ENCODE peak calls at places on chromosomes 6 and 20, in eight cellular contexts. V, U, K, Q, A, X, J and R are unnamed samples.

GRCh38 chr20:34998331-34998950 is 42.8 kb downstream of the MYH7B start:
- DNase-seq in V (no peak), J (no peak), X (no peak), Q (no peak), U (no peak), A (no peak), K (no peak), R (no peak)

GRCh38 chr20:860891-861290 is 27.4 kb downstream of the FAM110A start:
- DNase-seq in K (no peak), A (no peak), X (no peak), Q (no peak), V (no peak), U (no peak), J (no peak), R (no peak)

GRCh38 chr6:2240961-2241360 is 4.4 kb downstream of the GMDS start:
- DNase-seq in J (no peak), Q (no peak), V (no peak), A (no peak), X (no peak), K (no peak), U (no peak), R (no peak)

GRCh38 chr6:129835691-129836090 is 25.4 kb downstream of the TMEM244 start:
- DNase-seq in A (no peak), J (no peak), X (no peak), V (no peak), Q (no peak), U (no peak), K (peak), R (no peak)

GRCh38 chr6:134345780-134346179 is 27.9 kb upstream of the SGK1 start:
- DNase-seq in Q (peak), X (no peak), V (no peak), A (no peak), J (no peak), U (no peak), K (no peak), R (no peak)

GRCh38 chr20:7926767-7927166 is 13.5 kb downstream of the HAO1 start:
- DNase-seq in X (peak), V (no peak), K (peak), Q (no peak), A (no peak), U (no peak), J (no peak), R (no peak)

GRCh38 chr6:14228571-14228970 is 111.0 kb downstream of the CD83 start:
- DNase-seq in V (no peak), Q (no peak), U (no peak), J (no peak), A (no peak), X (peak), K (no peak), R (no peak)

GRCh38 chr6:26187981-26188635 is 100.9 kb downstream of the HFE start:
- DNase-seq in X (peak), K (no peak), V (peak), U (no peak), A (no peak), Q (peak), J (no peak), R (no peak)

GRCh38 chr6:54404791-54405190 is 96.5 kb downstream of the TINAG start:
- DNase-seq in V (no peak), U (no peak), A (no peak), Q (no peak), K (no peak), J (no peak), X (no peak), R (no peak)

GRCh38 chr6:31203345-31203979 is 33.0 kb upstream of the POU5F1 start:
- DNase-seq in V (peak), J (no peak), U (no peak), X (peak), Q (no peak), K (peak), A (no peak), R (no peak)

GRCh38 chr20:20503788-20504528 is 136.1 kb downstream of the INSM1 start:
- DNase-seq in A (no peak), V (no peak), Q (no peak), U (no peak), X (no peak), K (no peak), J (no peak), R (no peak)

GRCh38 chr6:32622545-32623401 is 14.4 kb upstream of the HLA-DQA1 start:
- DNase-seq in U (peak), V (peak), X (peak), A (no peak), J (no peak), K (no peak), Q (no peak), R (no peak)

GRCh38 chr20:56690531-56691175 is 61.5 kb downstream of the TFAP2C start:
- DNase-seq in U (no peak), J (no peak), K (no peak), A (no peak), X (peak), V (no peak), Q (no peak), R (no peak)

GRCh38 chr20:43963872-43964791 is 49.5 kb downstream of the TOX2 start:
- DNase-seq in U (no peak), A (no peak), X (no peak), Q (no peak), V (no peak), K (peak), J (no peak), R (no peak)

GRCh38 chr20:454951-455350 is 7.4 kb downstream of the TBC1D20 start:
- DNase-seq in X (no peak), Q (no peak), V (no peak), K (no peak), A (no peak), J (no peak), U (no peak), R (no peak)

GRCh38 chr6:118588626-118589025 is 40.5 kb downstream of the PLN start:
- DNase-seq in X (no peak), K (no peak), V (no peak), A (no peak), J (no peak), U (no peak), Q (no peak), R (no peak)

GRCh38 chr20:35303382-35303734 is 11.1 kb upstream of the FAM83C start:
- DNase-seq in K (no peak), Q (no peak), U (no peak), V (no peak), A (no peak), X (no peak), J (no peak), R (no peak)

GRCh38 chr6:116695398-116695797 is 14.4 kb downstream of the KPNA5 start:
- DNase-seq in A (no peak), Q (no peak), J (no peak), K (no peak), X (no peak), U (no peak), V (no peak), R (no peak)

GRCh38 chr6:149844480-149844879 is 19.7 kb downstream of the LRP11 start:
- DNase-seq in J (no peak), A (no peak), V (no peak), K (no peak), U (no peak), X (no peak), Q (no peak), R (no peak)

GRCh38 chr6:155219858-155220301 is 43.9 kb upstream of the CLDN20 start:
- DNase-seq in A (peak), K (no peak), U (no peak), Q (no peak), X (no peak), V (no peak), J (no peak), R (no peak)

GRCh38 chr6:99589290-99589672 is 17.4 kb upstream of the PRDM13 start:
- DNase-seq in V (no peak), X (no peak), Q (no peak), K (no peak), A (no peak), U (no peak), J (no peak), R (no peak)

GRCh38 chr6:82436740-82437139 is 73.1 kb downstream of the TPBG start:
- DNase-seq in V (no peak), A (no peak), K (no peak), Q (no peak), J (no peak), U (no peak), X (no peak), R (no peak)

GRCh38 chr20:50308513-50309279 is 118.1 kb downstream of the CEBPB start:
- DNase-seq in V (no peak), X (peak), Q (peak), K (peak), U (peak), J (peak), A (peak), R (no peak)

GRCh38 chr20:31951530-31952453 is at the start of gene PDRG1:
- DNase-seq in X (peak), J (peak), U (peak), A (peak), K (peak), Q (peak), V (peak), R (peak)

GRCh38 chr6:11181478-11182136 is 50.9 kb downstream of the NEDD9 start:
- DNase-seq in X (no peak), K (no peak), U (no peak), J (no peak), A (no peak), V (no peak), Q (no peak), R (no peak)

GRCh38 chr6:127518212-127518709 is 874 bp downstream of the MTCL3 start:
- DNase-seq in A (no peak), V (no peak), Q (no peak), X (no peak), U (no peak), K (no peak), J (no peak), R (no peak)

GRCh38 chr6:3723966-3724365 is 27.5 kb downstream of the PXDC1 start:
- DNase-seq in Q (no peak), X (no peak), J (no peak), A (no peak), K (peak), V (no peak), U (no peak), R (no peak)

GRCh38 chr20:1817577-1818211 is 77.5 kb upstream of the SIRPA start:
- DNase-seq in J (no peak), U (no peak), A (no peak), X (no peak), K (no peak), V (no peak), Q (no peak), R (no peak)

GRCh38 chr6:159157431-159157830 is 11.8 kb upstream of the FNDC1 start:
- DNase-seq in A (no peak), U (no peak), K (no peak), Q (no peak), J (no peak), X (no peak), V (no peak), R (no peak)

GRCh38 chr6:158633127-158633526 is 11.4 kb downstream of the DYNLT1 start:
- DNase-seq in Q (no peak), J (no peak), A (no peak), V (no peak), X (no peak), U (no peak), K (no peak), R (no peak)

GRCh38 chr20:51969191-51969590 is 166.9 kb upstream of the SALL4 start:
- DNase-seq in V (no peak), K (no peak), X (no peak), J (no peak), U (no peak), Q (no peak), A (no peak), R (no peak)

GRCh38 chr6:155224031-155224451 is 39.8 kb upstream of the CLDN20 start:
- DNase-seq in U (no peak), V (peak), X (no peak), A (no peak), K (peak), Q (no peak), J (no peak), R (no peak)

GRCh38 chr6:138162104-138162946 is 586 bp downstream of the ARFGEF3 start:
- DNase-seq in K (no peak), J (no peak), V (no peak), U (no peak), Q (no peak), X (no peak), A (no peak), R (no peak)

GRCh38 chr6:29558439-29559079 is 973 bp downstream of the UBD start:
- DNase-seq in J (no peak), A (no peak), V (no peak), Q (no peak), K (no peak), X (no peak), U (no peak), R (no peak)

GRCh38 chr20:54049156-54049555 is 21.2 kb downstream of the BCAS1 start:
- DNase-seq in U (no peak), V (no peak), Q (no peak), K (no peak), X (no peak), A (no peak), J (no peak), R (no peak)

GRCh38 chr6:112501705-112502104 is 154.6 kb downstream of the RFPL4B start:
- DNase-seq in K (peak), X (no peak), Q (peak), U (no peak), A (no peak), J (no peak), V (no peak), R (peak)

GRCh38 chr6:112502348-112503130 is 155.4 kb downstream of the RFPL4B start:
- DNase-seq in U (no peak), V (no peak), A (no peak), Q (no peak), K (no peak), X (no peak), J (no peak), R (no peak)

DNA sequence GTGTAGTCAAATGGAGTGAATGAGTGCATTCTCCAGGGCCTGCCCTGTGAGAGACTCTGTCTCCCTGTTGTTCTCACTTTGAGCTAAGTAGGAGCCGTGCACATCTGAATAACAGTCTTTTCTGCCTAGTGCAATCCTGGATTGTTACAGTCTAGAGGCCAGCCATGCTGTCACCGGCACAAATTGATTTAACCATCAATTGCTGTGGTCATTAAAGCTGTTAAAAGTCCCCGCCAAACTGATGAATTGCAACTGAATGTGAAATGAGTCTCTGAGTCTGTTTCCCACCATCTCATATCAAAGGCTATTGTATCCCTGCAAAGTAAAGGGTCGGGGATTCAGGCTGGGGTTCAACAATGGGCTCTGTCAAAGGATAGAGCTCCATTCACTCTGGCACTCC is 156.1 kb downstream of the RFPL4B start:
- DNase-seq in Q (no peak), U (no peak), J (no peak), K (no peak), A (no peak), V (no peak), X (no peak), R (no peak)
- H3K27ac ChIP-seq in Q (no peak), U (no peak), J (no peak), K (no peak), A (no peak), V (no peak), X (no peak), R (peak)

GRCh38 chr20:63552481-63553249 is 1.3 kb upstream of the FNDC11 start:
- DNase-seq in V (peak), J (no peak), X (peak), K (no peak), Q (no peak), A (no peak), U (no peak), R (no peak)
- H3K27ac ChIP-seq in V (peak), J (no peak), X (peak), K (no peak), Q (no peak), A (no peak), U (no peak), R (no peak)

GRCh38 chr6:142306736-142307135 is 4.9 kb downstream of the ADGRG6 start:
- DNase-seq in K (no peak), J (no peak), Q (no peak), X (no peak), U (no peak), V (no peak), A (no peak), R (no peak)
- H3K27ac ChIP-seq in K (no peak), J (no peak), Q (no peak), X (no peak), U (no peak), V (no peak), A (no peak), R (no peak)

GRCh38 chr20:45436732-45437485 is 21.0 kb downstream of the PIGT start:
- DNase-seq in X (peak), J (peak), Q (peak), U (peak), A (peak), V (peak), K (peak), R (no peak)

GRCh38 chr20:45440424-45440823 is 24.5 kb downstream of the PIGT start:
- DNase-seq in K (no peak), A (no peak), X (no peak), V (no peak), Q (no peak), U (no peak), J (no peak), R (no peak)

GRCh38 chr20:45441746-45442145 is 25.8 kb downstream of the PIGT start:
- DNase-seq in U (no peak), J (no peak), V (no peak), K (no peak), Q (no peak), X (no peak), A (no peak), R (no peak)

GRCh38 chr20:45444050-45444449 is 25.5 kb upstream of the WFDC2 start:
- DNase-seq in A (no peak), Q (no peak), J (no peak), V (no peak), X (no peak), U (no peak), K (no peak), R (no peak)

DNA sequence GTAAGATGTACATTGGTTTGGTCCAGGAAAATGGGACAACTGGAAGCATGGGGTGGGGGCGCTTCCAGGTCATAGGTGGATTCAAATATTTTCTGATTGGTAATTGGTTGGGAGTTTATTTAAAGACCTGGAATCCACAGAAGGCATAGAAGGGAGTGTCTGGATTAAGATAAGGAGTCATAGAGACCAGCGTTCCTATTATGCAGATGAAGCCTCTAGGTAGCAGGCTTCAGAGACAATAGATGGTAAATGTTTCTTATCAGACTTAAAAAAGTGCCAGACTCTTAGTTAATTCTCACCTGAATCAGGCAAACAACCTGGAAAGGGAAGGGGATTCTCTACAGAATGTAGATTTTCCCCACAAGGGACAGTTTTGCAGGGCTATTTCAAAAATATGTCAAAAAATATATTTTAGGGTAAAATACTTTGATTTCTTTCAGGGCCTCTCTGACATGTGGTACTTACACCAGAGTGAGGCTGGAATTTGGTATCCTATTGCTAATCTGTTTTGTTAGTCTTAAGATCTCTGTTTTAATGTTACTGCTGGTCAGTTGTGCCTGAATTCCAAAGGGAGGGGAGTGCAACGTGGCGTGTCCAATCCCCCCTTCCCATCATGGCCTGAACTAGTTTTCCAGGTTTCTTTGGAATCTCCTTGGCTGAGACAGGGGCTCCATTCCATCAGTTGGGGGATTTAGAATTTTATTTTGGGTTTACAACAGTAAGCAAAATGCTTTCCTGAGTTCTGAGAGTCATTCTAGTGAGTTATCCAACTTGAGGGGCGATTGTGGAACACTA is 25.1 kb downstream of the PIGT start:
- DNase-seq in U (no peak), Q (no peak), V (no peak), J (no peak), K (no peak), A (no peak), X (no peak), R (no peak)
- H3K27ac ChIP-seq in U (no peak), Q (no peak), V (no peak), J (no peak), K (no peak), A (no peak), X (no peak), R (no peak)